ENCODE peak calls at places on chromosomes 1 and 21, in six cellular contexts. H, X, R, M, G and I are unnamed samples.

GRCh38 chr1:201266774-201267173 is 16.5 kb upstream of the PKP1 start:
- DNase-seq in H (no peak), X (no peak), R (no peak), M (no peak), G (no peak), I (no peak)

GRCh38 chr1:47823016-47823843 is 174.0 kb downstream of the TRABD2B start:
- DNase-seq in H (no peak), X (no peak), R (peak; percentile 80), M (no peak), G (no peak), I (no peak)

GRCh38 chr1:52139817-52140540 is 1.9 kb upstream of the ZFYVE9 start:
- DNase-seq in H (peak; percentile 55), X (no peak), R (no peak), M (no peak), G (no peak), I (no peak)

GRCh38 chr21:38804617-38805281 is 980 bp upstream of the ETS2 start:
- DNase-seq in H (no peak), X (peak; percentile 40), R (peak; percentile 78), M (no peak), G (no peak), I (peak; percentile 42)

GRCh38 chr1:47937586-47937985 is 59.6 kb downstream of the TRABD2B start:
- DNase-seq in H (no peak), X (no peak), R (no peak), M (no peak), G (no peak), I (no peak)

GRCh38 chr1:180254496-180254819 is 24.4 kb downstream of the LHX4 start:
- DNase-seq in H (no peak), X (no peak), R (no peak), M (no peak), G (no peak), I (no peak)

GRCh38 chr1:36966242-36966641 is 68.1 kb downstream of the GRIK3 start:
- DNase-seq in H (no peak), X (no peak), R (no peak), M (no peak), G (peak; percentile 5), I (peak; percentile 34)

GRCh38 chr1:37177230-37177864 is 143.0 kb upstream of the GRIK3 start:
- DNase-seq in H (no peak), X (peak; percentile 64), R (peak; percentile 55), M (peak; percentile 47), G (peak; percentile 25), I (peak; percentile 18)

GRCh38 chr1:200638073-200638472 is 17.5 kb upstream of the KIF14 start:
- DNase-seq in H (no peak), X (no peak), R (no peak), M (no peak), G (no peak), I (no peak)

GRCh38 chr1:232984577-232985425 is 34.4 kb downstream of the NTPCR start:
- DNase-seq in H (no peak), X (no peak), R (no peak), M (no peak), G (no peak), I (no peak)

GRCh38 chr1:203671047-203671446 is 44.4 kb downstream of the ATP2B4 start:
- DNase-seq in H (no peak), X (no peak), R (no peak), M (no peak), G (no peak), I (no peak)

GRCh38 chr1:207999274-207999915 is 88.5 kb upstream of the CD34 start:
- DNase-seq in H (no peak), X (no peak), R (no peak), M (no peak), G (no peak), I (no peak)

GRCh38 chr1:53368314-53369033 is 40.6 kb upstream of the LRP8 start:
- DNase-seq in H (no peak), X (no peak), R (peak; percentile 79), M (no peak), G (no peak), I (no peak)

GRCh38 chr1:53562256-53562982 is 103.2 kb downstream of the DMRTB1 start:
- DNase-seq in H (no peak), X (no peak), R (no peak), M (no peak), G (no peak), I (no peak)

GRCh38 chr1:232209357-232209756 is 420.6 kb downstream of the SIPA1L2 start:
- DNase-seq in H (no peak), X (no peak), R (no peak), M (no peak), G (no peak), I (no peak)

GRCh38 chr1:24535021-24535424 is 20.9 kb upstream of the NCMAP start:
- DNase-seq in H (no peak), X (no peak), R (no peak), M (no peak), G (no peak), I (no peak)

GRCh38 chr21:31900121-31900895 is 27.5 kb downstream of the HUNK start:
- DNase-seq in H (no peak), X (no peak), R (no peak), M (no peak), G (peak; percentile 99), I (no peak)

GRCh38 chr1:171819946-171820345 is 21.4 kb upstream of the DNM3 start:
- DNase-seq in H (no peak), X (no peak), R (no peak), M (no peak), G (no peak), I (no peak)

GRCh38 chr1:161902146-161902545 is 121.5 kb downstream of the OLFML2B start:
- DNase-seq in H (no peak), X (no peak), R (no peak), M (no peak), G (no peak), I (no peak)

GRCh38 chr1:89198500-89199072 is at the start of gene GBP4:
- DNase-seq in H (peak; percentile 69), X (no peak), R (no peak), M (no peak), G (no peak), I (peak; percentile 49)

GRCh38 chr1:3403388-3404179 is 50.9 kb upstream of the ARHGEF16 start:
- DNase-seq in H (no peak), X (no peak), R (no peak), M (peak; percentile 25), G (peak; percentile 11), I (no peak)

GRCh38 chr1:226709942-226710341 is 29.1 kb downstream of the ITPKB start:
- DNase-seq in H (no peak), X (no peak), R (no peak), M (no peak), G (no peak), I (no peak)

GRCh38 chr1:241063281-241063680 is 293.7 kb downstream of the RGS7 start:
- DNase-seq in H (no peak), X (no peak), R (no peak), M (no peak), G (no peak), I (no peak)
- TF ChIP-seq JUND in H (no peak), X (no peak), R (no peak), M (no peak), G (no peak), I (no peak)

DNA sequence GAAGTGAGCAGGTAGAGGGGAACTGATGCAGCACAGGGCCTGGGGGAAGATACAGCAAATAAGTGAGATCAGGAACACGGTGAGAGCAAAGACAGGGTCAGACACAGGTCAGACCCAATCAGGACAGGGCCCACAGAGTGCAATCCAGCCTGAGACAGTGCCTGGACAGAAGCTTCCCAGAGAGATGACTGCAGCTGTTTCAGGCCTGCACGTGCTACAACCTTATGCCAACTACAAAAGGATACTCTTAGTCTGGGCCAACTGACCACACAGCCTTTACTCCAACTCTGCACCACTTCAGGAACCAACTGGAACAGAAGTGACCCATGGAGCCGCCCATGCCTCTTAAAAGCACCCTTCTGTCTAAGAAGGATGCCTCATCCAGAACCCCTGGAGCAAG is 228.0 kb downstream of the TOMM20 start:
- DNase-seq in H (no peak), X (no peak), R (no peak), M (no peak), G (no peak), I (no peak)
- TF ChIP-seq JUND in H (no peak), X (no peak), R (no peak), M (no peak), G (no peak), I (no peak)

DNA sequence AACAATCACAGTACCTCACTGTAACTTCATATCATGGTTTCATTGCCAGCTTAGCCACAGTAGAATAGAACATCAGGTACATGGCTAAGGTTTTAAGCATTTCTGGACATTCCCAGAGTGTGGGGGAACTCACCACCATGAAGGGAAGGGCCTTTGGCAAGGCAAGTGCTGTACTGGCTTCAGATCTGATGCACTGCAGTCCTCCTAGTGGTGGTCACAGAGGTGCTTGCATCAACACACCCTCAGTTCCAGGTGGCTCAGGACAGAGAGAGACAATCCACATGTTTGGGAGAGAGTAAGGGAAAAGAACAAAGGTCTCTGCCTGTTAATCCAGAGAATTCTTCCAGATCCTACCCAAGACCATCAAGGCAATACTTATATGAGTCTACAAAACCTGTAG is 528.4 kb upstream of the RGS18 start:
- DNase-seq in H (no peak), X (no peak), R (no peak), M (no peak), G (no peak), I (no peak)
- TF ChIP-seq JUND in H (no peak), X (no peak), R (no peak), M (no peak), G (no peak), I (no peak)

GRCh38 chr1:39335278-39335677 is 130.8 kb downstream of the MACF1 start:
- DNase-seq in H (no peak), X (no peak), R (no peak), M (no peak), G (no peak), I (no peak)
- TF ChIP-seq JUND in H (no peak), X (no peak), R (no peak), M (no peak), G (no peak), I (no peak)

DNA sequence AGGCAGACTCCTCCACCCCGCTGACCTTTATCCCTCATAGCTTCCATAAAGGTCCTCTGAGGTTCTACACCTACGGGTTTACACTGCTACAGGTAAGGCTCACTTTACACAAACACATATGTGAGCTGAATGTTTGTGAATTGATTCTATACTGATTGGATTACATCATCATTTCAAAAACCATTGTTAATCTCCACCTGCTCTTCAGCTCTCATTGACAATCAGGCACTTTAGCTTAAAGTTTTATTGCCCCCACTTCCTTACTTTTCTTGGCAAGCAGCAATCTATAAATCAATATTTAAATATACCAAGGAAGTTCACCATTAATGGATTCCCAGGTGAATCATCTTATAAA is 12.9 kb upstream of the RGS16 start:
- DNase-seq in H (no peak), X (no peak), R (no peak), M (no peak), G (no peak), I (no peak)
- TF ChIP-seq JUND in H (no peak), X (no peak), R (no peak), M (no peak), G (no peak), I (no peak)

GRCh38 chr21:44377201-44377921 is 23.9 kb downstream of the TRPM2 start:
- DNase-seq in H (no peak), X (no peak), R (peak; percentile 58), M (no peak), G (no peak), I (no peak)

GRCh38 chr21:44379991-44380865 is 26.8 kb downstream of the TRPM2 start:
- DNase-seq in H (no peak), X (no peak), R (peak; percentile 14), M (no peak), G (no peak), I (no peak)

GRCh38 chr21:44377922-44378645 is 24.7 kb downstream of the TRPM2 start:
- DNase-seq in H (no peak), X (no peak), R (peak; percentile 17), M (no peak), G (no peak), I (no peak)

GRCh38 chr21:44380876-44381275 is 27.5 kb downstream of the TRPM2 start:
- DNase-seq in H (no peak), X (no peak), R (no peak), M (no peak), G (no peak), I (no peak)

GRCh38 chr21:44378646-44379581 is 25.5 kb downstream of the TRPM2 start:
- DNase-seq in H (no peak), X (no peak), R (peak; percentile 20), M (no peak), G (no peak), I (no peak)
- TF ChIP-seq JUND in H (no peak), X (no peak), R (no peak), M (no peak), G (no peak), I (no peak)